ENCODE peak calls at places on chromosomes 6 and 20, in four cellular contexts. Y is activated CD4-positive, alpha-beta memory T cell treated with anti-CD3 and anti-CD28 coated beads for 36 hours; D is colonic mucosa; L is kidney. M is an unnamed sample.
A peak's percentile ranks its signal among the peaks of the same experiment; 100 is the strongest.

GRCh38 chr20:10430000-10430466 is 4.0 kb downstream of the MKKS start:
- DNase-seq in Y (peak; percentile 15), D (no peak), L (no peak), M (no peak)

GRCh38 chr6:96716221-96716620 is 121.1 kb downstream of the GPR63 start:
- DNase-seq in D (no peak), Y (no peak), L (no peak), M (no peak)

GRCh38 chr6:149235130-149235561 is 82.4 kb upstream of the TAB2 start:
- DNase-seq in L (no peak), Y (no peak), D (peak; percentile 44), M (no peak)

GRCh38 chr20:58991720-58992119 is 10.7 kb downstream of the NELFCD start:
- DNase-seq in D (no peak), L (peak; percentile 19), Y (no peak), M (no peak)

GRCh38 chr20:37500311-37500710 is 20.7 kb upstream of the NNAT start:
- DNase-seq in D (no peak), Y (no peak), L (no peak), M (no peak)

GRCh38 chr6:842141-842540 is 149.2 kb upstream of the EXOC2 start:
- DNase-seq in L (no peak), D (no peak), Y (no peak), M (no peak)

GRCh38 chr6:49664817-49665216 is 28.2 kb upstream of the RHAG start:
- DNase-seq in L (no peak), Y (no peak), D (no peak), M (no peak)

GRCh38 chr6:56713285-56713684 is 70.6 kb upstream of the DST start:
- DNase-seq in D (no peak), L (no peak), Y (no peak), M (peak; percentile 80)

GRCh38 chr20:24762791-24763350 is 186.2 kb upstream of the CST7 start:
- DNase-seq in L (no peak), Y (peak; percentile 3), D (no peak), M (no peak)

GRCh38 chr20:56752274-56752673 is 123.2 kb downstream of the TFAP2C start:
- DNase-seq in D (no peak), L (no peak), Y (no peak), M (peak; percentile 5)

GRCh38 chr6:156183678-156184077 is 593.5 kb upstream of the ARID1B start:
- DNase-seq in Y (no peak), L (no peak), D (no peak), M (no peak)

GRCh38 chr20:41213150-41213820 is 75.9 kb downstream of the PLCG1 start:
- DNase-seq in D (no peak), Y (no peak), L (no peak), M (peak; percentile 9)

GRCh38 chr6:41733707-41734665 is 1.4 kb downstream of the TFEB start:
- DNase-seq in L (peak; percentile 95), Y (peak; percentile 66), D (peak; percentile 74), M (peak; percentile 31)

GRCh38 chr20:62876826-62877728 is 15.5 kb upstream of the TCFL5 start:
- DNase-seq in Y (no peak), D (no peak), L (peak; percentile 94), M (no peak)

GRCh38 chr6:160992323-160993314 is 1.1 kb downstream of the MAP3K4 start:
- DNase-seq in Y (peak; percentile 45), D (peak; percentile 75), L (no peak), M (peak; percentile 25)

GRCh38 chr6:157045831-157046454 is 268.8 kb downstream of the ARID1B start:
- DNase-seq in D (no peak), Y (no peak), L (no peak), M (no peak)

GRCh38 chr20:61045876-61046585 is 206.0 kb upstream of the CDH4 start:
- DNase-seq in Y (no peak), L (no peak), D (no peak), M (no peak)

GRCh38 chr20:43507150-43508080 is at the start of gene L3MBTL1:
- DNase-seq in D (peak; percentile 61), L (peak; percentile 81), Y (peak; percentile 21), M (no peak)

GRCh38 chr20:14488756-14489479 is 151.5 kb upstream of the FLRT3 start:
- DNase-seq in D (no peak), L (no peak), Y (no peak), M (no peak)

GRCh38 chr6:167736486-167737204 is 90.1 kb upstream of the AFDN start:
- DNase-seq in L (no peak), Y (no peak), D (no peak), M (no peak)

GRCh38 chr6:52022675-52023074 is 64.7 kb downstream of the PKHD1 start:
- DNase-seq in L (no peak), Y (no peak), D (no peak), M (no peak)

M was measured in amniotic stem cell.